ENCODE peak calls at places on chromosome X, in five cellular contexts. D is HT1080, Z is renal cortical epithelial cell, P is M059J, Q is NCI-H774. X is an unnamed sample.

GRCh38 chrX:2629316-2630168 is 61.6 kb upstream of the CD99 start:
- DNase-seq in D (no peak), Z (no peak), P (no peak), Q (no peak), X (no peak)

GRCh38 chrX:130170752-130171445 is 863 bp upstream of the RAB33A start:
- DNase-seq in D (no peak), Z (no peak), P (peak; percentile 50), Q (peak; percentile 74), X (peak; percentile 31)

GRCh38 chrX:37504991-37505390 is 66.5 kb upstream of the LANCL3 start:
- DNase-seq in D (no peak), Z (no peak), P (no peak), Q (no peak), X (no peak)

GRCh38 chrX:70476934-70477733 is 32.5 kb downstream of the DLG3 start:
- DNase-seq in D (peak; percentile 83), Z (peak; percentile 82), P (peak; percentile 95), Q (peak; percentile 34), X (no peak)

GRCh38 chrX:119187298-119187697 is 48.8 kb upstream of the PGRMC1 start:
- DNase-seq in D (peak; percentile 34), Z (no peak), P (peak; percentile 54), Q (no peak), X (no peak)

GRCh38 chrX:135484636-135485289 is 35.7 kb upstream of the INTS6L start:
- DNase-seq in D (peak; percentile 24), Z (peak; percentile 47), P (peak; percentile 55), Q (peak; percentile 58), X (peak; percentile 24)

GRCh38 chrX:107827137-107827831 is 1.6 kb downstream of the MID2 start:
- DNase-seq in D (no peak), Z (no peak), P (no peak), Q (no peak), X (no peak)

GRCh38 chrX:25527596-25527995 is 511.8 kb upstream of the ARX start:
- DNase-seq in D (no peak), Z (no peak), P (no peak), Q (no peak), X (no peak)

GRCh38 chrX:48890296-48890925 is 7.2 kb downstream of the TIMM17B start:
- DNase-seq in D (no peak), Z (no peak), P (no peak), Q (no peak), X (no peak)

GRCh38 chrX:138411048-138411447 is 300.5 kb downstream of the FGF13 start:
- DNase-seq in D (peak; percentile 5), Z (no peak), P (no peak), Q (no peak), X (no peak)

GRCh38 chrX:71315917-71316316 is 14.4 kb downstream of the ITGB1BP2 start:
- DNase-seq in D (peak; percentile 4), Z (no peak), P (peak; percentile 32), Q (no peak), X (no peak)

GRCh38 chrX:138775501-138775900 is 64.0 kb upstream of the FGF13 start:
- DNase-seq in D (peak; percentile 24), Z (peak; percentile 46), P (peak; percentile 67), Q (no peak), X (no peak)

GRCh38 chrX:15468036-15468435 is 25.1 kb downstream of the PIR start:
- DNase-seq in D (peak; percentile 27), Z (peak; percentile 33), P (peak; percentile 44), Q (no peak), X (no peak)

GRCh38 chrX:38755319-38755718 is 45.9 kb upstream of the MID1IP1 start:
- DNase-seq in D (no peak), Z (no peak), P (no peak), Q (no peak), X (no peak)

GRCh38 chrX:100673397-100673953 is 29.5 kb downstream of the SRPX2 start:
- DNase-seq in D (peak; percentile 69), Z (peak; percentile 45), P (peak; percentile 71), Q (no peak), X (no peak)

GRCh38 chrX:40316502-40316901 is 218.7 kb upstream of the BCOR start:
- DNase-seq in D (no peak), Z (no peak), P (no peak), Q (no peak), X (no peak)

GRCh38 chrX:123720486-123720885 is 12.4 kb downstream of the THOC2 start:
- DNase-seq in D (no peak), Z (no peak), P (no peak), Q (no peak), X (no peak)

GRCh38 chrX:140507223-140507981 is 2.5 kb upstream of the SOX3 start:
- DNase-seq in D (no peak), Z (no peak), P (peak; percentile 77), Q (no peak), X (no peak)

GRCh38 chrX:72127332-72127731 is 4.4 kb downstream of the RTL5 start:
- DNase-seq in D (no peak), Z (no peak), P (no peak), Q (no peak), X (no peak)

GRCh38 chrX:105317117-105317516 is 96.6 kb upstream of the TEX13A start:
- DNase-seq in D (no peak), Z (no peak), P (no peak), Q (no peak), X (no peak)

GRCh38 chrX:77597090-77597489 is 149.9 kb downstream of the FGF16 start:
- DNase-seq in D (peak; percentile 13), Z (peak; percentile 65), P (peak; percentile 63), Q (no peak), X (no peak)

GRCh38 chrX:40462797-40463196 is 118.0 kb upstream of the ATP6AP2 start:
- DNase-seq in D (no peak), Z (no peak), P (no peak), Q (no peak), X (no peak)

GRCh38 chrX:18616688-18617087 is 55.2 kb downstream of the RS1 start:
- DNase-seq in D (no peak), Z (no peak), P (no peak), Q (no peak), X (no peak)

X was measured in CD8-positive, alpha-beta T cell.